ENCODE peak calls at places on chromosomes 12 and 14, in four cellular contexts. I, X, U and M are unnamed samples.
A peak's percentile ranks its signal among the peaks of the same experiment; 100 is the strongest.

GRCh38 chr14:103755060-103755459 is 39.5 kb downstream of the ZFYVE21 start:
- DNase-seq in X (no peak), I (no peak), U (no peak), M (no peak)

GRCh38 chr14:50726372-50727107 is 58.4 kb upstream of the SAV1 start:
- DNase-seq in X (no peak), U (no peak), I (no peak), M (no peak)

GRCh38 chr12:131312793-131313545 is 359.3 kb downstream of the ADGRD1 start:
- DNase-seq in I (no peak), U (no peak), X (no peak), M (no peak)

GRCh38 chr12:122003646-122004611 is 17.8 kb upstream of the BCL7A start:
- DNase-seq in I (no peak), X (no peak), U (no peak), M (no peak)

GRCh38 chr12:101823891-101824290 is 6.9 kb downstream of the GNPTAB start:
- DNase-seq in X (peak; percentile 82), I (peak; percentile 57), U (peak; percentile 18), M (no peak)

GRCh38 chr12:96907681-96908163 is 665 bp downstream of the NEDD1 start:
- DNase-seq in U (no peak), I (peak; percentile 15), X (peak; percentile 13), M (no peak)

GRCh38 chr12:65204886-65205525 is 35.6 kb downstream of the LEMD3 start:
- DNase-seq in U (no peak), I (no peak), X (no peak), M (no peak)

GRCh38 chr14:55717621-55718020 is 137.6 kb downstream of the KTN1 start:
- DNase-seq in X (no peak), I (no peak), U (no peak), M (no peak)

GRCh38 chr14:81446279-81447007 is 46.3 kb upstream of the STON2 start:
- DNase-seq in I (no peak), U (no peak), X (no peak), M (no peak)

GRCh38 chr14:96064866-96065265 is 25.7 kb downstream of the C14orf132 start:
- DNase-seq in X (no peak), U (no peak), I (no peak), M (no peak)
- H3K4me1 ChIP-seq in X (no peaks in the 10 kb centered on the region), U (no peaks in the 10 kb centered on the region), I (no peaks in the 10 kb centered on the region), M (no peaks in the 10 kb centered on the region)

GRCh38 chr14:47392351-47392750 is 283.1 kb downstream of the MDGA2 start:
- DNase-seq in X (no peak), U (no peak), I (no peak), M (no peak)
- H3K9me3 ChIP-seq in X (no peaks in the 10 kb centered on the region), U (no peaks in the 10 kb centered on the region), I (no peaks in the 10 kb centered on the region), M (no peaks in the 10 kb centered on the region)

GRCh38 chr12:52041695-52042123 is 9.5 kb upstream of the NR4A1 start:
- DNase-seq in X (no peak), I (no peak), U (peak; percentile 60), M (no peak)

GRCh38 chr12:52042706-52043385 is 8.4 kb upstream of the NR4A1 start:
- DNase-seq in I (no peak), X (no peak), U (peak; percentile 36), M (no peak)

GRCh38 chr12:52045794-52046199 is 5.4 kb upstream of the NR4A1 start:
- DNase-seq in U (peak; percentile 36), I (no peak), X (no peak), M (no peak)

GRCh38 chr12:52044284-52044983 is 6.8 kb upstream of the NR4A1 start:
- DNase-seq in I (peak; percentile 94), U (peak; percentile 93), X (no peak), M (peak; percentile 75)

DNA sequence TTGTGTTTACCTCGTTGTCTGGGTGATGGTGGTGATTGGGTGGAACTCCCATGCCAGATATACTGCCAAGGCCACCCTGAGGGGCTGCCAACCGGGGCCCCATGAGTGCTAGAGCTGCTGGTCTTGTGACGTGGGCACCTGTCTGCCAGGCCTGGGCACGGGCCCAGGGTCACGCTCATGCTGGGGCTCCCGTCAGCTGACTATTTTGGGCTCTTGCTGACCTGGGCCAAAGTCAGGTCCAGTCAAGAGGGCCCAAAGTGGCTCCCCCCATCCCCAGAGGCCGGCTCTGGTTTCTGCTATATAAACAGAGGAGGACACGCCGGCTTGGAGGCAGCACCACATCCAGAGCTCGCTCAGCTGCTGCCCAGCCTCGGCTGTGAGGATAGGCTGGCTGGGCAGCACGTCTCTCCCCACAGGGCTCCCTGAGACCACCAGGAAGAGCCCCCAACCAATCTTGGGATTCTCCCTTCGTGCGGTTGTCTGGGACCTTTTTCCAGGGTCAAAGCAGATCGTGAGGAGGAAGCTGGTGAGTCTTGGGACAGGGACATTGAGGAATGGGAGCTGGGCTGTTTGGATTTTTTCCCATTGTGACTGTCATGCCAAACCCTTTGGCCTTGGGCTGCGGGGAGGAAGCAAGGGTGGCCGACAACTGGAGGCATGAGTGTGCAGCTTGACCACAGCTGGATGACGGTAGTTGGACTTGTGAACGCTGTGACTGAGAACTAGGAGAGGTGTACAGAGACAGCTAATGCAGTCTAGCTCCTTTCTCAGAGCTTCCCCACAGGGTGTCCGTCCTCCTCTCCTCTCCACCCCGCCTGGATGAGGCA is 7.6 kb upstream of the NR4A1 start:
- DNase-seq in I (peak; percentile 62), U (peak; percentile 63), X (no peak), M (no peak)
- H3K27ac ChIP-seq in I (peak overlapping the region; percentile 97), U (peak overlapping the region; percentile 99), X (no peak overlapping the region), M (peak overlapping the region; percentile 75)

DNA sequence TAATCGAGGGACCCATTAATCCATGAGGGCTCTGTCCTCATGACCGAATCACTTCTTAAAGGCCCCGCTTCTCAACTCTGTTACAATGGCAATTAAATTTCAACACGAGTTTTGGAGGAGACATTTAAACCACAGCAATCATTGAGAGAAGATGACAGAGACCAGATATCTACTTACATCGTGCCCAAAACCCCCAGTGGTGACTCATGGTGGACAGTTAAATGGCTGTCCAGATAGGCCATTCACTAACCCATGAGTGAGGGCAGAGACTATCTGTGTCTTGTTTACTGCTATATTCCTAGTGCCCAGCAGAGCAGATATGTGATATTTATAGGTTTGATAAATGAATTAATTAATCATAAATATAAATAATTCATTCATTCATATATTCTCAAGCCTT is 20.0 kb upstream of the FLVCR2 start:
- DNase-seq in X (no peak), I (no peak), U (no peak), M (no peak)
- H3K4me1 ChIP-seq in X (peaks cover 41% of the 10 kb centered on the region), I (no peaks in the 10 kb centered on the region), U (no peaks in the 10 kb centered on the region), M (no peaks in the 10 kb centered on the region)